ENCODE peak calls at places on chromosomes 11 and 22, in five cellular contexts. Z, X, Q, I and D are unnamed samples.

GRCh38 chr11:30560345-30561106 is 25.6 kb downstream of the MPPED2 start:
- DNase-seq in I (no peak), Q (no peak), X (no peak), Z (no peak), D (no peak)

GRCh38 chr11:46336781-46337180 is 10.5 kb upstream of the DGKZ start:
- DNase-seq in X (no peak), Z (no peak), Q (no peak), I (no peak), D (no peak)

GRCh38 chr11:6927030-6927617 is 898 bp downstream of the ZNF215 start:
- DNase-seq in X (no peak), I (no peak), Z (no peak), Q (no peak), D (no peak)

GRCh38 chr11:69380451-69380901 is 86.5 kb downstream of the MYEOV start:
- DNase-seq in Z (no peak), I (no peak), X (no peak), Q (no peak), D (peak)

GRCh38 chr11:46367244-46367915 is 14.1 kb upstream of the MDK start:
- DNase-seq in X (peak), I (peak), Z (peak), Q (peak), D (peak)

GRCh38 chr11:123977731-123978347 is at the start of gene OR10S1:
- DNase-seq in I (no peak), X (no peak), Z (no peak), Q (no peak), D (no peak)

GRCh38 chr22:29768052-29768680 is 997 bp downstream of the UQCR10 start:
- DNase-seq in X (no peak), Q (no peak), Z (no peak), I (no peak), D (no peak)

GRCh38 chr11:10920205-10920604 is 62.4 kb upstream of the ZBED5 start:
- DNase-seq in Q (no peak), Z (no peak), I (no peak), X (no peak), D (no peak)

GRCh38 chr11:106021181-106021966 is 666 bp downstream of the MSANTD4 start:
- DNase-seq in Z (no peak), X (no peak), Q (no peak), I (no peak), D (no peak)

GRCh38 chr11:6400431-6401345 is 10.4 kb downstream of the SMPD1 start:
- DNase-seq in X (no peak), Q (no peak), Z (no peak), I (no peak), D (no peak)

GRCh38 chr11:87878373-87878779 is 296.9 kb downstream of the RAB38 start:
- DNase-seq in Z (no peak), I (no peak), X (no peak), Q (no peak), D (no peak)

GRCh38 chr11:33802414-33802950 is 28.2 kb upstream of the FBXO3 start:
- DNase-seq in I (no peak), X (peak), Q (no peak), Z (no peak), D (peak)

GRCh38 chr22:35923026-35923425 is 105.6 kb downstream of the RBFOX2 start:
- DNase-seq in X (no peak), Q (no peak), Z (no peak), I (no peak), D (no peak)

GRCh38 chr11:65136515-65137096 is 2.3 kb upstream of the SYVN1 start:
- DNase-seq in X (no peak), Q (no peak), I (no peak), Z (no peak), D (no peak)

GRCh38 chr22:22721681-22722309 is 77.4 kb downstream of the GGTLC2 start:
- DNase-seq in X (no peak), Z (no peak), Q (peak), I (no peak), D (peak)

GRCh38 chr11:13216019-13217006 is 61.3 kb upstream of the BMAL1 start:
- DNase-seq in Z (no peak), X (no peak), I (no peak), Q (no peak), D (no peak)

GRCh38 chr22:44870021-44870420 is 117.6 kb downstream of the ARHGAP8 start:
- DNase-seq in X (peak), Q (no peak), I (no peak), Z (no peak), D (no peak)

GRCh38 chr22:45210577-45211431 is 29.9 kb downstream of the KIAA0930 start:
- DNase-seq in Q (no peak), I (peak), X (no peak), Z (no peak), D (no peak)

GRCh38 chr11:1619449-1619848 is 2.5 kb downstream of the KRTAP5-4 start:
- DNase-seq in X (no peak), Z (peak), I (no peak), Q (no peak), D (no peak)

GRCh38 chr11:134560066-134560465 is 148.0 kb upstream of the B3GAT1 start:
- DNase-seq in Z (no peak), Q (no peak), I (no peak), X (no peak), D (no peak)

GRCh38 chr11:101870510-101870909 is 44.3 kb upstream of the CEP126 start:
- DNase-seq in X (no peak), Z (no peak), I (no peak), Q (no peak), D (no peak)

GRCh38 chr11:6634534-6634933 is 15.3 kb upstream of the TPP1 start:
- DNase-seq in Z (no peak), Q (no peak), I (no peak), X (no peak), D (no peak)

GRCh38 chr11:17734418-17734911 is at the start of gene KCNC1:
- DNase-seq in I (no peak), Q (no peak), X (peak), Z (no peak), D (peak)

GRCh38 chr11:126433989-126434949 is 78.8 kb downstream of the ST3GAL4 start:
- DNase-seq in X (no peak), Z (no peak), Q (no peak), I (no peak), D (no peak)

GRCh38 chr11:36441610-36442208 is 68.4 kb downstream of the TRAF6 start:
- DNase-seq in Q (no peak), X (no peak), I (no peak), Z (no peak), D (no peak)